ENCODE peak calls at places on chromosomes 1 and 21, in five cellular contexts. Q is breast epithelium, Y is A549, K is endothelial cell of umbilical vein, T is right lobe of liver. O is an unnamed sample.

GRCh38 chr1:228459091-228459993 is 27.8 kb upstream of the RNF187 start:
- DNase-seq in Q (no peak), Y (peak), K (peak), T (no peak), O (peak)

GRCh38 chr1:244088161-244088560 is 37.1 kb downstream of the ZBTB18 start:
- DNase-seq in Q (no peak), Y (no peak), K (peak), T (no peak), O (no peak)

GRCh38 chr1:185338719-185339622 is 21.9 kb upstream of the IVNS1ABP start:
- DNase-seq in Q (no peak), Y (no peak), K (no peak), T (no peak), O (no peak)

GRCh38 chr1:166638137-166638536 is 201.1 kb upstream of the POGK start:
- DNase-seq in Q (no peak), Y (no peak), K (no peak), T (no peak), O (no peak)

GRCh38 chr1:109630881-109631512 is 11.4 kb downstream of the AMPD2 start:
- DNase-seq in Q (no peak), Y (no peak), K (no peak), T (no peak), O (no peak)

GRCh38 chr1:36172983-36173382 is 17.0 kb downstream of the MAP7D1 start:
- DNase-seq in Q (no peak), Y (no peak), K (peak), T (no peak), O (no peak)

GRCh38 chr1:172928412-172928811 is 122.3 kb downstream of the TNFSF18 start:
- DNase-seq in Q (no peak), Y (no peak), K (peak), T (no peak), O (no peak)

GRCh38 chr1:201750120-201750519 is 78.8 kb upstream of the IPO9 start:
- DNase-seq in Q (no peak), Y (no peak), K (peak), T (no peak), O (no peak)

GRCh38 chr1:1430114-1430982 is 5.1 kb upstream of the VWA1 start:
- DNase-seq in Q (peak), Y (peak), K (peak), T (peak), O (peak)

GRCh38 chr1:58649555-58649954 is 50.3 kb downstream of the MYSM1 start:
- DNase-seq in Q (no peak), Y (no peak), K (no peak), T (no peak), O (no peak)

GRCh38 chr1:185656663-185657062 is 77.5 kb upstream of the HMCN1 start:
- DNase-seq in Q (no peak), Y (no peak), K (no peak), T (no peak), O (no peak)

GRCh38 chr1:41317356-41317755 is 43.9 kb upstream of the FOXO6 start:
- DNase-seq in Q (no peak), Y (peak), K (no peak), T (no peak), O (no peak)

GRCh38 chr1:104797982-104798381 is 1048.3 kb downstream of the AMY1C start:
- DNase-seq in Q (no peak), Y (no peak), K (no peak), T (no peak), O (no peak)

GRCh38 chr1:67367370-67368345 is 60.0 kb downstream of the IL12RB2 start:
- DNase-seq in Q (no peak), Y (peak), K (peak), T (peak), O (peak)

GRCh38 chr21:32666258-32666657 is 54.1 kb upstream of the CFAP298 start:
- DNase-seq in Q (no peak), Y (no peak), K (no peak), T (no peak), O (no peak)

GRCh38 chr1:89723144-89723543 is 90.2 kb downstream of the LRRC8C start:
- DNase-seq in Q (no peak), Y (no peak), K (no peak), T (no peak), O (no peak)

GRCh38 chr1:22133247-22133927 is 9.5 kb downstream of the WNT4 start:
- DNase-seq in Q (no peak), Y (no peak), K (no peak), T (no peak), O (no peak)

GRCh38 chr1:95002657-95003432 is 69.9 kb downstream of the ALG14 start:
- DNase-seq in Q (no peak), Y (no peak), K (peak), T (no peak), O (no peak)

GRCh38 chr1:41357451-41358151 is 3.6 kb upstream of the FOXO6 start:
- DNase-seq in Q (no peak), Y (no peak), K (no peak), T (peak), O (no peak)

GRCh38 chr1:235504494-235505222 is 406 bp upstream of the B3GALNT2 start:
- DNase-seq in Q (peak), Y (peak), K (peak), T (peak), O (peak)

GRCh38 chr1:200738733-200739498 is at the start of gene CAMSAP2:
- DNase-seq in Q (peak), Y (peak), K (peak), T (peak), O (peak)

GRCh38 chr1:247548092-247548491 is 842 bp upstream of the GCSAML start:
- DNase-seq in Q (no peak), Y (no peak), K (no peak), T (no peak), O (no peak)

DNA sequence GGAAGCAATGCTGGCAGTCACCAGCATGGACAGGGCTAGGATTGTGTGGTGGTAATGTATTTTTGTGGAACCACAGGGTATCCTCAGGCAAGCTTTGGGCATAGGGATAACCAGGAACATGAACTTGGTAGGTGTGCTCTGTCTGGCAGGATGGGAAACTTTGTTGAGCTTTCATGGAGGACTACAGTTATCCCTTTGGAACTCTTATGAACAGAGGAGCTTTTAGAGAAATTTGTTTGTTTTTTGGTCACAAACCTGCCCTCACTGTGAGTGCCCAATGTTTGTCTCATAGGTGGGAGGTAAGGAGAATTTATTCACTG is 54.4 kb downstream of the MACF1 start:
- DNase-seq in Q (no peak), Y (no peak), K (no peak), T (no peak), O (no peak)
- TF ChIP-seq CTCF in Q (no peak), Y (peak), K (no peak), T (no peak), O (no peak)

GRCh38 chr1:240151126-240151735 is 59.5 kb downstream of the FMN2 start:
- DNase-seq in Q (no peak), Y (no peak), K (no peak), T (no peak), O (no peak)
- TF ChIP-seq POLR2A in Q (no peak), Y (no peak), K (no peak), T (no peak), O (no peak)

DNA sequence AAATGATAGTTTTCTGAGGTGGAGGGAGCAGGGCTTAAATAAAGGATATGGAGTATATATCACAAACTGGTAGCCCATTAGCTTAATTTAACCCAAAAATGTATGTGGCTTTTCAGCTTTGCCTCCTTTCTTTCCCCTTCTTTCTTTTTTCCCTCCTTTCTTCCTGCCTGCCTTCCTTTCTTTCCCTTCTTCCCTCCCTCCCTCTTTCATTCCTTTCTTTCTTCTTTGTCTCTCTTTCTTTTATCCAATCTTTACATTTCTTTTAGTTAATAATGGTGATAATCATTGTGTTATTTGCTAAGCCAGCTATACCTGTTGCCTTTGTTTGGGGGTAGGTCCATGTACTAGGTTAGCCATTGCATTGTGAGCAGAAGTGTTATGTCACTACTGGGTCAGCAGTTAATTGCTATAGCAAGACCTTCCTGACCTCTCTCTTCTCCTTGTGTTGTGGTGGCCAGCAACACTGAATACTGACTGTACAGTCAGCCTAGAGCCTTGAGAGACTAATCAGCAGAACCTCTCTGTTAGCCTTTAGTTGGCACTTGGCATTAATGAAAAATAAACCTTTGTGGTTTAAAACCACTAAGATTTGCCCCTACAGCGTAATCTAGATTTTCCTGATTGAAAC is 5.1 kb downstream of the GORAB start:
- DNase-seq in Q (no peak), Y (no peak), K (no peak), T (no peak), O (no peak)
- H3K4me3 ChIP-seq in Q (no peak), Y (no peak), K (no peak), T (no peak), O (no peak)

GRCh38 chr1:203673550-203674411 is 47.1 kb downstream of the ATP2B4 start:
- DNase-seq in Q (peak), Y (peak), K (peak), T (no peak), O (peak)
- TF ChIP-seq CTCF in Q (no peak), Y (peak), K (no peak), T (no peak), O (no peak)

O was measured in sigmoid colon.